ENCODE peak calls at places on chromosomes 2 and 18, in six cellular contexts. One of them, this sample, is unnamed.

GRCh38 chr2:217262916-217263315 is 403.1 kb upstream of the TNP1 start:
- DNase-seq in fibroblast of mammary gland: no peak
- DNase-seq in brain microvascular endothelial cell: no peak
- DNase-seq in esophagus muscularis mucosa: no peak
- DNase-seq in body of pancreas: no peak
- DNase-seq in BJ: no peak
- DNase-seq in this sample: no peak

GRCh38 chr2:233835230-233836186 is 18.8 kb downstream of the HJURP start:
- DNase-seq in fibroblast of mammary gland: no peak
- DNase-seq in brain microvascular endothelial cell: no peak
- DNase-seq in esophagus muscularis mucosa: no peak
- DNase-seq in body of pancreas: peak; percentile 5
- DNase-seq in BJ: no peak
- DNase-seq in this sample: no peak

GRCh38 chr2:10923965-10924364 is 12.2 kb downstream of the KCNF1 start:
- DNase-seq in fibroblast of mammary gland: no peak
- DNase-seq in brain microvascular endothelial cell: no peak
- DNase-seq in esophagus muscularis mucosa: no peak
- DNase-seq in body of pancreas: no peak
- DNase-seq in BJ: no peak
- DNase-seq in this sample: no peak

GRCh38 chr2:237429761-237430160 is 15.8 kb upstream of the COL6A3 start:
- DNase-seq in fibroblast of mammary gland: peak; percentile 79
- DNase-seq in brain microvascular endothelial cell: peak; percentile 56
- DNase-seq in esophagus muscularis mucosa: no peak
- DNase-seq in body of pancreas: no peak
- DNase-seq in BJ: no peak
- DNase-seq in this sample: no peak

GRCh38 chr2:17892726-17893534 is 14.5 kb downstream of the KCNS3 start:
- DNase-seq in fibroblast of mammary gland: no peak
- DNase-seq in brain microvascular endothelial cell: no peak
- DNase-seq in esophagus muscularis mucosa: peak; percentile 55
- DNase-seq in body of pancreas: no peak
- DNase-seq in BJ: no peak
- DNase-seq in this sample: no peak

GRCh38 chr2:6470518-6470917 is 395.2 kb downstream of the CMPK2 start:
- DNase-seq in fibroblast of mammary gland: no peak
- DNase-seq in brain microvascular endothelial cell: no peak
- DNase-seq in esophagus muscularis mucosa: no peak
- DNase-seq in body of pancreas: no peak
- DNase-seq in BJ: no peak
- DNase-seq in this sample: no peak

GRCh38 chr2:73239776-73240175 is 5.7 kb downstream of the CCT7 start:
- DNase-seq in fibroblast of mammary gland: peak; percentile 79
- DNase-seq in brain microvascular endothelial cell: peak; percentile 67
- DNase-seq in esophagus muscularis mucosa: no peak
- DNase-seq in body of pancreas: no peak
- DNase-seq in BJ: no peak
- DNase-seq in this sample: no peak

GRCh38 chr2:53711271-53711780 is 56.3 kb upstream of the CHAC2 start:
- DNase-seq in fibroblast of mammary gland: no peak
- DNase-seq in brain microvascular endothelial cell: no peak
- DNase-seq in esophagus muscularis mucosa: no peak
- DNase-seq in body of pancreas: no peak
- DNase-seq in BJ: no peak
- DNase-seq in this sample: no peak

GRCh38 chr2:231614559-231615057 is 21.9 kb downstream of the TEX44 start:
- DNase-seq in fibroblast of mammary gland: no peak
- DNase-seq in brain microvascular endothelial cell: no peak
- DNase-seq in esophagus muscularis mucosa: no peak
- DNase-seq in body of pancreas: no peak
- DNase-seq in BJ: no peak
- DNase-seq in this sample: no peak

GRCh38 chr2:142741764-142742269 is 135.6 kb upstream of the KYNU start:
- DNase-seq in fibroblast of mammary gland: peak; percentile 2
- DNase-seq in brain microvascular endothelial cell: no peak
- DNase-seq in esophagus muscularis mucosa: no peak
- DNase-seq in body of pancreas: no peak
- DNase-seq in BJ: no peak
- DNase-seq in this sample: no peak

GRCh38 chr18:79919089-79919488 is 32.4 kb downstream of the SLC66A2 start:
- DNase-seq in fibroblast of mammary gland: no peak
- DNase-seq in brain microvascular endothelial cell: no peak
- DNase-seq in esophagus muscularis mucosa: no peak
- DNase-seq in body of pancreas: no peak
- DNase-seq in BJ: no peak
- DNase-seq in this sample: no peak

GRCh38 chr2:49801898-49802297 is 647.6 kb upstream of the FSHR start:
- DNase-seq in fibroblast of mammary gland: no peak
- DNase-seq in brain microvascular endothelial cell: no peak
- DNase-seq in esophagus muscularis mucosa: no peak
- DNase-seq in body of pancreas: no peak
- DNase-seq in BJ: no peak
- DNase-seq in this sample: no peak

GRCh38 chr2:9844036-9844483 is 786 bp downstream of the TAF1B start:
- DNase-seq in fibroblast of mammary gland: peak; percentile 54
- DNase-seq in brain microvascular endothelial cell: no peak
- DNase-seq in esophagus muscularis mucosa: no peak
- DNase-seq in body of pancreas: no peak
- DNase-seq in BJ: no peak
- DNase-seq in this sample: peak; percentile 5

GRCh38 chr2:101677657-101678056 is 19.9 kb upstream of the MAP4K4 start:
- DNase-seq in fibroblast of mammary gland: no peak
- DNase-seq in brain microvascular endothelial cell: no peak
- DNase-seq in esophagus muscularis mucosa: no peak
- DNase-seq in body of pancreas: no peak
- DNase-seq in BJ: no peak
- DNase-seq in this sample: no peak
- TF ChIP-seq CTCF in fibroblast of mammary gland: no peak
- TF ChIP-seq CTCF in brain microvascular endothelial cell: no peak
- TF ChIP-seq CTCF in esophagus muscularis mucosa: no peak
- TF ChIP-seq CTCF in body of pancreas: no peak
- TF ChIP-seq CTCF in BJ: no peak
- TF ChIP-seq CTCF in this sample: no peak

DNA sequence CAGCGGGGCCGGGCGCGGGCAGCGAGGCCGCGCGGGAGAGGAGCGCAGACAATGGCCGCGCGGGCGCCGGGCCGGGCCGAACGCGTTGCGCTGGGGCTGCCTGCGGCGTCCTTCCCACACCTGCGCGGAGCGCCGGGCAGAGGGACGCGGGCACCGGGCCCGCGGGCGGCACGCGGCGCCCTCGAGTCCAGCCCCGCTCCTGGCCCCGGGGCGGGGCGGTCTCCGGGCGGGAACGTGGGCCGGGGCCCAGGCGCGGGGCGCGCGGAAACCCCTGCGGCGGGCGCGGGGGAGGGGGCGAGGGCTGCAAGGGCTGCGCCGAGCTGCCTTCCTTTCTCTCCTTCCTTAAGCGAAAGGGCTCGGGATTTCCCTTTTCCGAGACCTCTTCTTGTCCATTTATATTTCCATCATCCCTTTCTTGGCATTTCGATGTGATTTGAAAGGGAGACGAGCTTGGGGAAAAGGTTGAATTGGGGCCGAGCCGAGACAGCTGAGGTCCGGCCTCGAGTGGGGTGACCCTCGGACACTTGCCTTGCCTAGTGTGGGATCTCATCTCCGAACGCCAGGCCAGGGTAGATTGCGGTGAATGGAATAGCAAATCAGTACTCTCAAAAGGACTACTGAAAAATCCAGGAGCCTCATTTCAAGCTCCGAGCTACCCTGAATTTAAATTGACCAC is 678 bp downstream of the KLHL23 start:
- DNase-seq in fibroblast of mammary gland: no peak
- DNase-seq in brain microvascular endothelial cell: no peak
- DNase-seq in esophagus muscularis mucosa: no peak
- DNase-seq in body of pancreas: peak; percentile 24
- DNase-seq in BJ: no peak
- DNase-seq in this sample: no peak
- H3K4me3 ChIP-seq in fibroblast of mammary gland: peak overlapping the region; percentile 49
- H3K4me3 ChIP-seq in brain microvascular endothelial cell: peak overlapping the region; percentile 67
- H3K4me3 ChIP-seq in esophagus muscularis mucosa: peak overlapping the region; percentile 80
- H3K4me3 ChIP-seq in body of pancreas: peak overlapping the region; percentile 14
- H3K4me3 ChIP-seq in BJ: peak overlapping the region; percentile 66
- H3K4me3 ChIP-seq in this sample: peak overlapping the region; percentile 81

GRCh38 chr2:113200236-113200635 is 26.5 kb downstream of the PSD4 start:
- DNase-seq in fibroblast of mammary gland: no peak
- DNase-seq in brain microvascular endothelial cell: no peak
- DNase-seq in esophagus muscularis mucosa: no peak
- DNase-seq in body of pancreas: no peak
- DNase-seq in BJ: no peak
- DNase-seq in this sample: no peak
- TF ChIP-seq CTCF in fibroblast of mammary gland: no peak
- TF ChIP-seq CTCF in brain microvascular endothelial cell: peak; percentile 29
- TF ChIP-seq CTCF in esophagus muscularis mucosa: no peak
- TF ChIP-seq CTCF in body of pancreas: no peak
- TF ChIP-seq CTCF in BJ: no peak
- TF ChIP-seq CTCF in this sample: no peak

DNA sequence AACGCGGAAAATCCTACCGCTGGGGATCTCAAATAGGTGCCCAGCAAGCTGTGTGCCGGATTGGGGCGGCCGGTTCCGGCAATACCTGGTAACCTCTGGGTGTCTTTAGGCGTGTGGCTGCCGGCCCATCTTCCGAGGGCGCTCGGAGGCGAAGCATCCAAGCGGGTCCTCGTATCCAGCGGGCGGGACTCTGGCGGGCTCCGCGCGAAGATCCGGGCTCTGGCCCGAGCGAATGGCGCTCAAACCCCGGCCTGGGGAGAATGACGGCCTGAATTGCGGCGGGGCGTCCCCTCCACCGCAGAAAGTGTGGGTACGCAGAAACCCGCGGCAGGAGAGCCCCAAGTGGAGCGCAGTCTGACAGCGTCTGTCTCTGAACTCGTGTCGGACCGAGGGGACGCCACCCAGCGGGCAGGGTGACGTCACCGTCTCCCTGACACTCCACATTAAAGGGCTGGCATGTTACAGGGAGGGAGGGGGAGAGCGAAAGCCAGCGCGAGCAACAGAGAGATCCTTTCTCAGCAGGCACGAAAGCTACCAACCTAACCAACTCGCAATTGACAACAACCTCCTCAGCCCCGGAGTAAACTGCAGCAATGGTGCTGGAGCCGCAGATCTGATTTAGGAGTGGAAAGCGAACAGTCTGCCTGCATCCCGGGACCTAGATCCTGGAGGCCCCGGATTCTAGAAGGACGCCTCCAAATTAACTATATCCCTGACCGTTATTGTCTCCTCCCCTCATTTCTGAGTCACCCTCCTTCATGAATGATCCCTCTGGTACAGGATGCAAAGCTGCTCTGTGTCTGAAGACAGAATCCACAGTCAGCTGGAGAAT is at the start of gene SKOR2:
- DNase-seq in fibroblast of mammary gland: no peak
- DNase-seq in brain microvascular endothelial cell: no peak
- DNase-seq in esophagus muscularis mucosa: no peak
- DNase-seq in body of pancreas: no peak
- DNase-seq in BJ: no peak
- DNase-seq in this sample: no peak
- H3K4me3 ChIP-seq in fibroblast of mammary gland: no peak within 1 kb of the TSS
- H3K4me3 ChIP-seq in brain microvascular endothelial cell: no peak within 1 kb of the TSS
- H3K4me3 ChIP-seq in esophagus muscularis mucosa: peak within 1 kb of the TSS; percentile 14
- H3K4me3 ChIP-seq in body of pancreas: no peak within 1 kb of the TSS
- H3K4me3 ChIP-seq in BJ: no peak within 1 kb of the TSS
- H3K4me3 ChIP-seq in this sample: no peak within 1 kb of the TSS

GRCh38 chr18:42072407-42072806 is 117.4 kb downstream of the PIK3C3 start:
- DNase-seq in fibroblast of mammary gland: no peak
- DNase-seq in brain microvascular endothelial cell: no peak
- DNase-seq in esophagus muscularis mucosa: no peak
- DNase-seq in body of pancreas: no peak
- DNase-seq in BJ: no peak
- DNase-seq in this sample: no peak
- TF ChIP-seq CTCF in fibroblast of mammary gland: peak; percentile 11
- TF ChIP-seq CTCF in brain microvascular endothelial cell: no peak
- TF ChIP-seq CTCF in esophagus muscularis mucosa: no peak
- TF ChIP-seq CTCF in body of pancreas: no peak
- TF ChIP-seq CTCF in BJ: no peak
- TF ChIP-seq CTCF in this sample: peak; percentile 17

This sample was measured in GM12864.